ENCODE peak calls at places on chromosomes 6 and 20, in six cellular contexts. Y is head of caudate nucleus, U is islet precursor cell, S is HEK293T, I is NAMALWA, Q is psoas muscle. B is an unnamed sample.

GRCh38 chr6:155710704-155711103 is 255.1 kb upstream of the NOX3 start:
- DNase-seq in Y (no peak), U (no peak), S (no peak), I (no peak), Q (no peak), B (no peak)

GRCh38 chr6:112409311-112409710 is 62.2 kb downstream of the RFPL4B start:
- DNase-seq in Y (no peak), U (no peak), S (no peak), I (no peak), Q (no peak), B (no peak)

GRCh38 chr6:44661221-44661609 is 273.7 kb downstream of the CDC5L start:
- DNase-seq in Y (no peak), U (peak; percentile 94), S (no peak), I (no peak), Q (no peak), B (no peak)

GRCh38 chr6:143545165-143545564 is 33.6 kb upstream of the FUCA2 start:
- DNase-seq in Y (no peak), U (no peak), S (no peak), I (no peak), Q (no peak), B (no peak)

GRCh38 chr20:1467355-1468116 is 887 bp upstream of the NSFL1C start:
- DNase-seq in Y (no peak), U (peak; percentile 28), S (no peak), I (no peak), Q (no peak), B (peak; percentile 99)

GRCh38 chr6:118678866-118679265 is 27.5 kb upstream of the CEP85L start:
- DNase-seq in Y (no peak), U (no peak), S (no peak), I (no peak), Q (no peak), B (no peak)

GRCh38 chr6:89895273-89895874 is 1.1 kb downstream of the GJA10 start:
- DNase-seq in Y (no peak), U (peak; percentile 89), S (peak; percentile 58), I (peak; percentile 26), Q (no peak), B (peak; percentile 52)

GRCh38 chr6:155630085-155630484 is 174.4 kb upstream of the NOX3 start:
- DNase-seq in Y (no peak), U (no peak), S (no peak), I (no peak), Q (no peak), B (no peak)

GRCh38 chr6:19866900-19867627 is 29.9 kb downstream of the ID4 start:
- DNase-seq in Y (no peak), U (no peak), S (no peak), I (no peak), Q (no peak), B (no peak)

GRCh38 chr6:26322645-26323482 is 42.1 kb upstream of the BTN3A2 start:
- DNase-seq in Y (peak; percentile 65), U (peak; percentile 75), S (no peak), I (peak; percentile 95), Q (no peak), B (no peak)

GRCh38 chr20:14928083-14928482 is 590.7 kb upstream of the FLRT3 start:
- DNase-seq in Y (no peak), U (no peak), S (no peak), I (no peak), Q (no peak), B (no peak)

GRCh38 chr20:64223526-64224067 is 32.0 kb upstream of the PCMTD2 start:
- DNase-seq in Y (no peak), U (peak; percentile 87), S (peak; percentile 69), I (no peak), Q (peak; percentile 81), B (peak; percentile 70)

GRCh38 chr6:158706369-158706982 is 56.6 kb downstream of the SYTL3 start:
- DNase-seq in Y (no peak), U (peak; percentile 89), S (peak; percentile 75), I (peak; percentile 22), Q (peak; percentile 65), B (peak; percentile 19)

GRCh38 chr20:58555078-58555765 is 40.0 kb upstream of the APCDD1L start:
- DNase-seq in Y (peak; percentile 22), U (peak; percentile 21), S (no peak), I (no peak), Q (no peak), B (no peak)

B was measured in KBM-7.